ENCODE peak calls at places on chromosomes 4 and X, in six cellular contexts. B, H, D, Z, E and G are unnamed samples.

GRCh38 chr4:155434904-155435303 is 58.1 kb upstream of the MAP9 start:
- DNase-seq in H (no peak), B (no peak), Z (no peak), E (no peak), D (no peak), G (no peak)

GRCh38 chr4:53646792-53647191 is 55.5 kb upstream of the LNX1 start:
- DNase-seq in B (no peak), D (no peak), H (no peak), Z (no peak), E (no peak), G (no peak)

GRCh38 chr4:145618210-145618911 is 824 bp upstream of the MMAA start:
- DNase-seq in B (no peak), H (no peak), E (no peak), Z (no peak), D (peak; percentile 34), G (no peak)

GRCh38 chr4:6606465-6607235 is 31.7 kb downstream of the MAN2B2 start:
- DNase-seq in Z (no peak), E (no peak), D (no peak), H (no peak), B (no peak), G (no peak)

GRCh38 chr4:87505862-87506261 is 23.3 kb downstream of the SPARCL1 start:
- DNase-seq in Z (no peak), H (peak; percentile 36), D (peak; percentile 35), B (no peak), E (no peak), G (no peak)

GRCh38 chrX:101658661-101659477 is 781 bp downstream of the ARMCX2 start:
- DNase-seq in D (peak; percentile 54), Z (no peak), E (no peak), B (peak; percentile 87), H (peak; percentile 79), G (no peak)

GRCh38 chr4:87180767-87181166 is 39.7 kb downstream of the KLHL8 start:
- DNase-seq in H (no peak), Z (no peak), E (no peak), B (no peak), D (no peak), G (no peak)

GRCh38 chrX:51361251-51361650 is 28.6 kb downstream of the NUDT10 start:
- DNase-seq in Z (no peak), B (no peak), E (no peak), H (peak; percentile 23), D (no peak), G (no peak)

GRCh38 chrX:31706456-31706855 is 634.6 kb upstream of the FTHL17 start:
- DNase-seq in E (no peak), B (no peak), H (no peak), Z (peak; percentile 39), D (no peak), G (no peak)